ENCODE peak calls at places on chromosome 10, in nine cellular contexts. X is epithelial cell of esophagus, P is HFF-Myc, C is adrenal gland, G is GM12864, O is fibroblast of mammary gland, U is astrocyte of the spinal cord, V is left ventricle myocardium inferior, Y is psoas muscle. Q is an unnamed sample.

GRCh38 chr10:97490592-97490991 is 7.6 kb downstream of the MMS19 start:
- DNase-seq in V (peak; percentile 30), O (no peak), Y (no peak), C (peak; percentile 53), P (no peak), G (no peak), U (no peak), X (no peak), Q (no peak)

GRCh38 chr10:43591303-43591904 is 14.8 kb upstream of the ZNF485 start:
- DNase-seq in X (no peak), G (no peak), Y (no peak), O (no peak), C (no peak), U (no peak), P (no peak), V (no peak), Q (no peak)

GRCh38 chr10:25959540-25960232 is 25.7 kb downstream of the MYO3A start:
- DNase-seq in Y (no peak), G (no peak), X (no peak), O (no peak), C (no peak), U (no peak), P (no peak), V (no peak), Q (no peak)

GRCh38 chr10:98349508-98349922 is 65.5 kb downstream of the PYROXD2 start:
- DNase-seq in C (peak; percentile 38), O (peak; percentile 100), X (no peak), P (peak; percentile 99), U (peak; percentile 97), G (peak; percentile 25), V (peak; percentile 59), Y (peak; percentile 66), Q (no peak)

GRCh38 chr10:122282253-122282671 is 11.2 kb downstream of the BTBD16 start:
- DNase-seq in O (peak; percentile 25), G (no peak), X (peak; percentile 60), V (no peak), P (no peak), U (peak; percentile 48), C (no peak), Y (no peak), Q (no peak)

GRCh38 chr10:128035557-128035973 is 90.7 kb downstream of the MKI67 start:
- DNase-seq in X (peak; percentile 49), C (peak; percentile 34), V (peak; percentile 50), O (peak; percentile 22), P (no peak), U (no peak), Y (peak; percentile 43), G (no peak), Q (peak; percentile 73)

GRCh38 chr10:62402503-62402902 is 28.3 kb downstream of the ZNF365 start:
- DNase-seq in X (no peak), O (peak; percentile 30), U (no peak), V (no peak), G (no peak), Y (no peak), P (no peak), C (no peak), Q (no peak)

GRCh38 chr10:71964669-71965515 is 697 bp downstream of the CHST3 start:
- DNase-seq in G (no peak), Y (peak; percentile 81), P (no peak), V (peak; percentile 65), X (peak; percentile 82), C (peak; percentile 88), O (peak; percentile 75), U (peak; percentile 62), Q (peak; percentile 14)

GRCh38 chr10:71184402-71184801 is 28.0 kb upstream of the UNC5B start:
- DNase-seq in P (no peak), G (no peak), X (no peak), Y (no peak), V (no peak), U (no peak), C (no peak), O (no peak), Q (no peak)

GRCh38 chr10:29535012-29535777 is 99.6 kb downstream of the SVIL start:
- DNase-seq in P (peak; percentile 70), U (peak; percentile 92), C (peak; percentile 38), X (peak; percentile 49), O (peak; percentile 74), Y (peak; percentile 60), G (no peak), V (peak; percentile 51), Q (no peak)

GRCh38 chr10:79331709-79332108 is 15.6 kb upstream of the PPIF start:
- DNase-seq in Y (no peak), U (peak; percentile 60), V (no peak), C (peak; percentile 89), O (peak; percentile 94), X (peak; percentile 98), G (peak; percentile 66), P (no peak), Q (peak; percentile 83)

GRCh38 chr10:72316748-72317435 is 37.8 kb downstream of the DNAJB12 start:
- DNase-seq in X (no peak), C (peak; percentile 90), U (no peak), V (peak; percentile 73), O (no peak), G (no peak), Y (peak; percentile 73), P (no peak), Q (no peak)

GRCh38 chr10:132225073-132225848 is 38.5 kb downstream of the DPYSL4 start:
- DNase-seq in U (no peak), G (no peak), Y (no peak), O (no peak), V (no peak), C (no peak), X (no peak), P (no peak), Q (no peak)

DNA sequence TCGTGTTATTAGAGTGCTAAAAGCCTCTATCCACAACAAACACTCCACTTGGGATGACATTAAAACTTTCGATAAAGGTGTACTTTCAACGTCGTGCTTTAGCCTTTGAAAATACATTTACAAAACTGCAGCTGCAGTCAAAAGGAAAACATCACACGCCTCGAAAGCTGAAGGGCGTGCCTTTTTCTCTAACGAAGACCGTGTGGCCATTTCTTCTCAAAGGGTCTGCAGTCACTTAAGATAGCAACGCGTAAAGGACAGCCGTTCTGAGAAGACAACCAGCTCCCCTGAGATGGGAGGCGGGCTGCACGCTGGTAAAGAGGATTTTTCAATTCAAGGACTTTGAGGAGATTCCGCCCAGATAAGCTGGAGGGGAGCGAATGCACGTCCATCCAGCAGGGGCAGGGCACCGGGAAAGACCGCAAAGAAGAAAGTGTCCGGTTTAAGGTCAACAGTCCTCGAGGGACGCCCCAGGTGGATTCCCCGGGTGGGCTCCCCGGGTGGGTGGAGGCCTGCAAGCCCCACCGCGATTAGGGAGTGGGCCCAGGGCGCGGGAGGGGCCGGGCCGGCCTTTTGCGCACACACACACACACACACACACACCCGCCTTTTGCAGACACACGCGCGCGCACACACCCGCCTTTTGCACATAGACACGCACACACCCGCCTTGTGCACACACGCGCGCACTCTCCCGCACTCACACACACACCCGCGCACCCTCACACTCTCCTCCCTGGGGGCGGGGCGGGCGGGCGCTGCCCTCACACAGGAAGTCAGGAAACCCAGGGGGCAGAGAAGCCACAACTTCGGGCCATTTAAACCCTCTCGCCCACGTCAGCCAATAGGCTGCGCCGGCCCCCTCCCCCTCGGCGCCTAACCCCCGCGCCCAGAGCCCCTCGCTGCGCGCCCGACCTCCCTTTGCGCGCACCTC is 767 bp downstream of the ARHGAP12 start:
- DNase-seq in P (no peak), V (peak; percentile 44), Y (peak; percentile 48), C (peak; percentile 60), X (peak; percentile 51), U (peak; percentile 71), G (no peak), O (peak; percentile 35), Q (peak; percentile 58)
- TF ChIP-seq CTCF in P (peak; percentile 22), V (peak; percentile 48), Y (peak; percentile 28), C (no peak), X (peak; percentile 40), U (peak; percentile 37), G (peak; percentile 29), O (peak; percentile 43), Q (no peak)

GRCh38 chr10:99859585-99859984 is 77.1 kb downstream of the ABCC2 start:
- DNase-seq in U (no peak), P (no peak), G (no peak), C (no peak), X (no peak), O (no peak), V (no peak), Y (no peak), Q (no peak)
- TF ChIP-seq CTCF in U (peak; percentile 53), P (peak; percentile 14), G (peak; percentile 48), C (no peak), X (peak; percentile 19), O (peak; percentile 23), V (no peak), Y (no peak), Q (peak; percentile 25)

DNA sequence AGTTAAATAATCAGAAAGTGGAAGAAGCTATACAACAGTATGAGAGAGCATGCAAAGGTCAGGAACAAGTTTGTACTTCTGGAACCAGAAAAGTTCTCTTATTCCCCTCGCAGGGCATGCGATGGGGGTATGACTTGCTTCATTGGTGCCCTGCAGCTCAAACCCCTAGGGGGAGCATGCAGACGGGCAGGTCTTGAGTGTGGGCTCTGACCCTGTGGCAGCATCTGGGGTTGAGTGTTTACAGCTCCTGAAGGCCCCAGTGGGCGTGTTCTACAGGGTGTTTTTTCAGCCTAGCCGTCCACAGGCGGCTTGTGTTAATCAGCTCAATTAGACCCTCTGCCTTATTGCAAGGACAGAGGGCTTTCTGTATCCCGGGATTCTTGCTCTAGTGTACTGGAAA is 44.5 kb downstream of the KIF20B start:
- DNase-seq in O (no peak), Y (no peak), C (no peak), U (no peak), P (no peak), X (no peak), V (no peak), G (no peak), Q (no peak)
- TF ChIP-seq CTCF in O (no peak), Y (no peak), C (no peak), U (no peak), P (no peak), X (no peak), V (no peak), G (peak; percentile 4), Q (no peak)

DNA sequence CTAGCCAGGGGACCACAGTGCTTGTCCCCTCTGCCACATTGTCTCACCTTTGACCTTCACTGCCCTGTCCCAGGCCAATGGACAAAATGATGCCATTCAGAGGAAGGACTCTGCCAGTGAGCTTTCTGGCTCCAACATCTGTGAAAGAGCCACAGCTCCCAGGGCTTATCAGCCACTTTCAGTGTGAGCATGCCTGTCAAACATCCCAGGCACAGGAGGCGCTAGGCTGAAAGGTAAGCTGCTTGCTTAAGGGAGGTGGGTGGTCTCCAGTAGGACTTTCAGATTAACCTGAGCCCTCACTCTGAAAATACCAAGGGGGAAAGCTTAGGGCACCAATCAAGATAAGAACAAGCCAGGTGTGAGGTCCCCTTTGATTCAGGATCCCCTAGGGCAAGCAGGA is 59.8 kb upstream of the GDF10 start:
- DNase-seq in X (no peak), U (no peak), Y (no peak), O (no peak), G (no peak), V (no peak), P (no peak), C (no peak), Q (no peak)
- TF ChIP-seq CTCF in X (no peak), U (no peak), Y (no peak), O (no peak), G (no peak), V (no peak), P (no peak), C (no peak), Q (no peak)

GRCh38 chr10:125160856-125161569 is 650 bp upstream of the CTBP2 start:
- DNase-seq in O (peak; percentile 79), P (peak; percentile 68), Y (peak; percentile 83), G (no peak), V (peak; percentile 78), U (peak; percentile 87), X (peak; percentile 78), C (peak; percentile 81), Q (peak; percentile 40)
- TF ChIP-seq CTCF in O (peak; percentile 39), P (peak; percentile 32), Y (no peak), G (no peak), V (peak; percentile 69), U (no peak), X (no peak), C (no peak), Q (no peak)